ENCODE peak calls at places on chromosomes 2 and 18, in seven cellular contexts. A, T, P, R, S, N and Z are unnamed samples.

GRCh38 chr2:15588329-15588919 is 3.2 kb upstream of the DDX1 start:
- DNase-seq in A (peak; percentile 48), T (no peak), P (peak; percentile 51), R (peak; percentile 64), S (no peak), N (peak; percentile 1), Z (no peak)

GRCh38 chr2:205448189-205448588 is 234.1 kb upstream of the NRP2 start:
- DNase-seq in A (no peak), T (no peak), P (no peak), R (no peak), S (no peak), N (no peak), Z (no peak)

GRCh38 chr2:241268716-241269445 is 46.6 kb downstream of the HDLBP start:
- DNase-seq in A (peak; percentile 32), T (no peak), P (no peak), R (peak; percentile 64), S (no peak), N (no peak), Z (peak; percentile 21)

GRCh38 chr18:31610841-31611240 is 19.2 kb downstream of the TTR start:
- DNase-seq in A (peak; percentile 6), T (no peak), P (peak; percentile 17), R (no peak), S (no peak), N (no peak), Z (no peak)

GRCh38 chr2:3022841-3023372 is 354.7 kb downstream of the EIPR1 start:
- DNase-seq in A (no peak), T (no peak), P (no peak), R (no peak), S (no peak), N (no peak), Z (no peak)

GRCh38 chr2:6970551-6970950 is 53.3 kb downstream of the RNF144A start:
- DNase-seq in A (no peak), T (no peak), P (no peak), R (no peak), S (no peak), N (no peak), Z (no peak)

GRCh38 chr18:59354731-59355130 is 4.3 kb downstream of the LMAN1 start:
- DNase-seq in A (no peak), T (no peak), P (no peak), R (no peak), S (no peak), N (no peak), Z (no peak)

GRCh38 chr2:136219341-136219740 is 101.4 kb upstream of the CXCR4 start:
- DNase-seq in A (no peak), T (no peak), P (no peak), R (no peak), S (no peak), N (no peak), Z (no peak)

GRCh38 chr18:46395795-46396194 is 261.2 kb downstream of the LOXHD1 start:
- DNase-seq in A (no peak), T (no peak), P (no peak), R (no peak), S (no peak), N (no peak), Z (no peak)

GRCh38 chr2:241931084-241931975 is 61.8 kb downstream of the RTP5 start:
- DNase-seq in A (no peak), T (no peak), P (no peak), R (no peak), S (no peak), N (no peak), Z (no peak)

GRCh38 chr2:181876614-181877063 is 14.9 kb upstream of the ITPRID2 start:
- DNase-seq in A (peak; percentile 68), T (no peak), P (no peak), R (peak; percentile 4), S (no peak), N (no peak), Z (no peak)

GRCh38 chr2:196987654-196988364 is 61.3 kb upstream of the PGAP1 start:
- DNase-seq in A (peak; percentile 83), T (no peak), P (no peak), R (peak; percentile 87), S (no peak), N (no peak), Z (peak; percentile 95)

GRCh38 chr18:51345848-51346391 is 148.4 kb upstream of the MEX3C start:
- DNase-seq in A (no peak), T (no peak), P (no peak), R (no peak), S (no peak), N (no peak), Z (no peak)

GRCh38 chr18:12843420-12844346 is 40.4 kb downstream of the PTPN2 start:
- DNase-seq in A (no peak), T (no peak), P (no peak), R (no peak), S (no peak), N (no peak), Z (no peak)

GRCh38 chr2:235605999-235606715 is 112.3 kb downstream of the AGAP1 start:
- DNase-seq in A (no peak), T (no peak), P (no peak), R (peak; percentile 74), S (no peak), N (no peak), Z (peak; percentile 50)